ENCODE peak calls at places on chromosomes 7 and 10, in eight cellular contexts. Y is CD8-positive, alpha-beta T cell; C is IMR-90; G is sigmoid colon; Q is dorsolateral prefrontal cortex; F is HCT116; L is transverse colon; K is MM.1S. P is an unnamed sample.
A peak's percentile ranks its signal among the peaks of the same experiment; 100 is the strongest.

GRCh38 chr7:143514995-143515735 is 37.5 kb downstream of the TAS2R41 start:
- DNase-seq in L (no peak), Q (peak; percentile 43), Y (no peak), F (no peak), G (no peak), C (no peak), K (no peak), P (no peak)

GRCh38 chr7:20858913-20859312 is 72.2 kb upstream of the SP8 start:
- DNase-seq in F (no peak), Y (no peak), G (no peak), L (no peak), Q (no peak), K (no peak), C (no peak), P (no peak)

GRCh38 chr10:99654791-99655190 is 4.5 kb upstream of the ENTPD7 start:
- DNase-seq in Y (no peak), K (no peak), Q (no peak), G (no peak), F (no peak), L (no peak), C (no peak), P (no peak)

GRCh38 chr7:7562736-7563135 is 3.9 kb upstream of the MIOS start:
- DNase-seq in K (no peak), Q (no peak), Y (no peak), G (no peak), C (no peak), F (no peak), L (no peak), P (no peak)

GRCh38 chr10:110657968-110658691 is 14.0 kb downstream of the RBM20 start:
- DNase-seq in Y (no peak), C (no peak), Q (no peak), L (no peak), F (no peak), G (no peak), K (no peak), P (no peak)

GRCh38 chr10:60212195-60212594 is 177.5 kb downstream of the ANK3 start:
- DNase-seq in F (no peak), G (no peak), Y (no peak), L (no peak), C (no peak), Q (no peak), K (no peak), P (no peak)

GRCh38 chr7:6453737-6454136 is 6.0 kb upstream of the DAGLB start:
- DNase-seq in G (peak; percentile 26), Q (no peak), Y (no peak), C (peak; percentile 93), L (no peak), K (no peak), F (peak; percentile 77), P (peak; percentile 87)

GRCh38 chr7:52794621-52795020 is 240.8 kb upstream of the POM121L12 start:
- DNase-seq in L (no peak), Y (no peak), F (no peak), C (no peak), K (no peak), G (no peak), Q (no peak), P (no peak)

GRCh38 chr7:70695804-70696104 is 436.2 kb upstream of the GALNT17 start:
- DNase-seq in C (no peak), K (peak; percentile 37), G (no peak), L (no peak), Y (no peak), F (no peak), Q (no peak), P (no peak)

GRCh38 chr10:34305189-34305588 is 509.9 kb downstream of the PARD3 start:
- DNase-seq in G (no peak), K (no peak), C (no peak), F (no peak), Y (no peak), L (peak; percentile 18), Q (no peak), P (no peak)

GRCh38 chr7:124857672-124858235 is 71.9 kb downstream of the POT1 start:
- DNase-seq in Q (no peak), F (no peak), L (no peak), Y (no peak), G (no peak), K (no peak), C (no peak), P (no peak)

GRCh38 chr10:101358706-101359300 is 4.8 kb downstream of the BTRC start:
- DNase-seq in G (no peak), C (peak; percentile 95), L (no peak), K (no peak), Y (no peak), F (no peak), Q (no peak), P (no peak)

GRCh38 chr7:82572195-82572880 is 128.8 kb upstream of the CACNA2D1 start:
- DNase-seq in Q (peak; percentile 88), G (peak; percentile 92), Y (peak; percentile 43), C (peak; percentile 85), L (peak; percentile 83), K (peak; percentile 83), F (peak; percentile 76), P (peak; percentile 37)

GRCh38 chr10:11993834-11994468 is 48.7 kb downstream of the UPF2 start:
- DNase-seq in C (no peak), Y (no peak), G (no peak), K (no peak), F (no peak), Q (no peak), L (no peak), P (no peak)

GRCh38 chr7:148289630-148290029 is 300.9 kb upstream of the C7orf33 start:
- DNase-seq in Q (no peak), Y (no peak), F (no peak), K (peak; percentile 72), G (no peak), C (no peak), L (no peak), P (no peak)

GRCh38 chr7:73533742-73534141 is 11.6 kb upstream of the BAZ1B start:
- DNase-seq in L (no peak), Y (no peak), F (no peak), K (no peak), C (no peak), Q (no peak), G (peak; percentile 42), P (no peak)

GRCh38 chr10:65570143-65571010 is 1355.5 kb upstream of the LRRTM3 start:
- DNase-seq in C (peak; percentile 16), F (peak; percentile 72), K (no peak), Y (no peak), L (peak; percentile 35), G (no peak), Q (no peak), P (peak; percentile 10)

GRCh38 chr10:103633846-103634245 is 140.3 kb downstream of the NEURL1 start:
- DNase-seq in L (no peak), C (no peak), Y (no peak), Q (no peak), F (no peak), G (no peak), K (no peak), P (no peak)
- H3K27me3 ChIP-seq in L (no peaks in the 10 kb centered on the region), C (no peaks in the 10 kb centered on the region), Y (no peaks in the 10 kb centered on the region), Q (no peaks in the 10 kb centered on the region), F (no peaks in the 10 kb centered on the region), G (no peaks in the 10 kb centered on the region), K (no peaks in the 10 kb centered on the region), P (no peaks in the 10 kb centered on the region)

DNA sequence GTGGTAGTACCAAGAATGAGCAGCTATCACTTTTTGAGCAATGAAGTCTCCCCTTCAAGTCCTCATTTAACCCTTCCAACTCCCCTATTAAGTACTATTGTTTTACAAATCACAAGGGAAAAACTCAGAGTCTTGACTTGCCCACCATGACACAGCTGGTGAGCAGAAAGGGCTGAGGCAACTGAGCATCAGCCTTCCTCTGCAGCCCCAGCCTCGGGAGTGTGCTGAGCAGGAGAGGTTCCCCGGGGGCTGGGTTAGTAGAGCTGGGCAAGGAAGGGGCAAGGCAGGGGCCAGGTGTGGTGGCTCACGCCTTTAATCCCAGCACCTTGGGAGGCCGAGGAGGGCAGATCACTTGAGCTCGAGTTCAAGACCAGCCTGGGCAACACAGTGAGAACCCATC is 3.2 kb downstream of the FRAT2 start:
- DNase-seq in L (no peak), F (no peak), K (no peak), Y (no peak), Q (no peak), G (no peak), C (no peak), P (no peak)
- H3K4me3 ChIP-seq in L (peak overlapping the region; percentile 86), F (no peak overlapping the region), K (no peak overlapping the region), Y (no peak overlapping the region), Q (peak overlapping the region; percentile 82), G (no peak overlapping the region), C (no peak overlapping the region), P (no peak overlapping the region)

GRCh38 chr10:61901829-61902447 is 439 bp downstream of the ARID5B start:
- DNase-seq in F (no peak), G (no peak), Y (no peak), K (peak; percentile 44), L (peak; percentile 41), Q (no peak), C (no peak), P (no peak)

GRCh38 chr10:61902448-61903183 is 1.1 kb downstream of the ARID5B start:
- DNase-seq in G (peak; percentile 81), K (peak; percentile 72), Y (peak; percentile 48), C (peak; percentile 61), F (peak; percentile 51), L (peak; percentile 64), Q (peak; percentile 61), P (no peak)

GRCh38 chr10:61904711-61905445 is 3.4 kb downstream of the ARID5B start:
- DNase-seq in Y (peak; percentile 19), F (no peak), K (peak; percentile 74), L (peak; percentile 30), C (peak; percentile 80), Q (no peak), G (no peak), P (no peak)

GRCh38 chr10:61903991-61904350 is 2.5 kb downstream of the ARID5B start:
- DNase-seq in F (no peak), C (peak; percentile 19), K (no peak), G (no peak), Y (no peak), L (no peak), Q (no peak), P (no peak)

GRCh38 chr10:61903184-61903990 is 1.9 kb downstream of the ARID5B start:
- DNase-seq in Q (peak; percentile 54), L (peak; percentile 76), K (peak; percentile 82), F (peak; percentile 42), G (peak; percentile 78), Y (peak; percentile 54), C (peak; percentile 55), P (no peak)
- TF ChIP-seq CTCF in Q (peak; percentile 57), L (peak; percentile 38), K (peak; percentile 39), F (no peak), G (no peak), Y (peak; percentile 22), C (peak; percentile 11), P (peak; percentile 37)

DNA sequence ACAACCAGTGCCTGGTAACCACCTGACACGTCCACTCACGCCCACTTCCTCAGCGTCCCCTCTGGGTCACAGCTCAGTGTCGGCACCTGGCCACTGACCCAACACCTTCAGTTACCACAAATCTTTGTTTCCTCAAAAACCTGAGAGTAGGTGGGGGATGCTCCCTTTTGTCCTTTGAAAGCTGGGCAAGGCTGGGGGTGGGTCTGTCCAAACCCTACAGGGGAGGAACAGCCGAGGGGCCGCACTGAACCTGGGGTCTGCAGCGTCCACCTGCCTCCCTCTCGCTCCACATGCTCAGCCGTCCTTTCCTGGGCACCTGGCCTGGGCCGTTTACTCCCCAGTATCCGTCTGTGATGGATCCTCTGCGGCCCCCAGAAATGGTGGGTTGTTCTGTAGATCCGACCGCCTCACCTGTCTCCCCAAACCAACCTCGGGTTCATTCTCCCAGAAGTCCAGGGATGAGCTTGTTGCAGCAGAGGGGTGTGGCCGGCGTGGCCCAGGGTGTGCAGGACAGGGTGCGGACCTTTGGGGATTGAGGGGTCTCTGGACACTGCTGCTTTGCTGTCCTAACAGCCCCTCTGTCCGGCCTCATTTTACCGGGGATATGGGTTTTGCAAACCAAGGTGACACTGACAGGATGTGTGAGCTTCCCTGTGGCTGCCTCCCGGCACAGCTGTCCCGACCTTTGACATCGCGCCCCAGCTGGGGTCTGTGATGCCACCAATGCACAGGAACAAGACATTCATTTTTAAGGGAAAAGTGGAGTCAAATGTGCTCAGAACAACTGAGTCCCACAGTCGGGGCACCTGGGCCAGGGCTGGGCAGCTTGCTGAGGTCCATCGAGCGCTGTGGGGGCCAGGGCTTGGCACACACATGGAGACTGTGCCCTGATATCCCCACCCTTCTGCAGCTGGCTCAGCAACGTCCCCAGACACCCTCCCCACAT is 115.9 kb downstream of the VIPR2 start:
- DNase-seq in C (no peak), Q (no peak), Y (no peak), K (no peak), F (no peak), L (peak; percentile 7), G (peak; percentile 64), P (no peak)
- H3K27me3 ChIP-seq in C (no peaks in the 10 kb centered on the region), Q (no peaks in the 10 kb centered on the region), Y (no peaks in the 10 kb centered on the region), K (peaks cover 6% of the 10 kb centered on the region), F (no peaks in the 10 kb centered on the region), L (peaks cover 16% of the 10 kb centered on the region), G (no peaks in the 10 kb centered on the region), P (peaks cover 19% of the 10 kb centered on the region)

P was measured in kidney epithelial cell.